ENCODE peak calls at places on chromosomes 7 and 10, in four cellular contexts. B, R, K and J are unnamed samples.

GRCh38 chr7:1403844-1404404 is 55.3 kb downstream of the MICALL2 start:
- DNase-seq in B (no peak), R (no peak), K (peak), J (no peak)

GRCh38 chr7:47301078-47301477 is 280.8 kb downstream of the TNS3 start:
- DNase-seq in B (no peak), R (no peak), K (no peak), J (no peak)

GRCh38 chr10:126270116-126270515 is 118.2 kb downstream of the ADAM12 start:
- DNase-seq in B (no peak), R (no peak), K (no peak), J (no peak)

GRCh38 chr10:21257919-21258318 is 267.6 kb downstream of the SKIDA1 start:
- DNase-seq in B (no peak), R (no peak), K (no peak), J (no peak)

GRCh38 chr10:663466-663751 is 26.1 kb downstream of the DIP2C start:
- DNase-seq in B (no peak), R (no peak), K (no peak), J (no peak)

GRCh38 chr10:78909268-78909667 is 159.5 kb upstream of the ZMIZ1 start:
- DNase-seq in B (no peak), R (no peak), K (no peak), J (no peak)

GRCh38 chr7:49398730-49399129 is 374.7 kb upstream of the VWC2 start:
- DNase-seq in B (no peak), R (no peak), K (no peak), J (no peak)

GRCh38 chr7:64621656-64622055 is 44.3 kb upstream of the ZNF107 start:
- DNase-seq in B (no peak), R (no peak), K (no peak), J (no peak)

GRCh38 chr10:43226851-43227845 is 39.7 kb downstream of the RASGEF1A start:
- DNase-seq in B (no peak), R (no peak), K (no peak), J (no peak)

GRCh38 chr7:91083855-91084644 is 180.2 kb upstream of the FZD1 start:
- DNase-seq in B (no peak), R (no peak), K (no peak), J (no peak)

GRCh38 chr7:7702826-7703225 is 15.6 kb downstream of the RPA3 start:
- DNase-seq in B (peak), R (no peak), K (no peak), J (no peak)

GRCh38 chr7:78438433-78438832 is 639.9 kb downstream of the PHTF2 start:
- DNase-seq in B (no peak), R (no peak), K (no peak), J (no peak)

GRCh38 chr7:141300816-141301215 is 227.0 kb downstream of the TMEM178B start:
- DNase-seq in B (no peak), R (no peak), K (no peak), J (no peak)

GRCh38 chr10:103793429-103793828 is 61.9 kb downstream of the SH3PXD2A start:
- DNase-seq in B (peak), R (no peak), K (no peak), J (no peak)

GRCh38 chr10:34581871-34582532 is 233.1 kb downstream of the PARD3 start:
- DNase-seq in B (no peak), R (no peak), K (no peak), J (no peak)

GRCh38 chr7:106618480-106618879 is 42.5 kb downstream of the CCDC71L start:
- DNase-seq in B (no peak), R (no peak), K (no peak), J (no peak)

GRCh38 chr7:45484094-45484493 is 90.1 kb upstream of the ADCY1 start:
- DNase-seq in B (no peak), R (no peak), K (no peak), J (no peak)

GRCh38 chr7:43653466-43653865 is 70.6 kb downstream of the STK17A start:
- DNase-seq in B (no peak), R (no peak), K (no peak), J (no peak)

GRCh38 chr10:22712959-22713852 is 1.2 kb downstream of the PIP4K2A start:
- DNase-seq in B (peak), R (no peak), K (peak), J (no peak)

GRCh38 chr7:88758355-88759215 is 915 bp upstream of the ZNF804B start:
- DNase-seq in B (no peak), R (no peak), K (peak), J (peak)

GRCh38 chr10:6542999-6543430 is 37.1 kb downstream of the PRKCQ start:
- DNase-seq in B (peak), R (no peak), K (no peak), J (no peak)

GRCh38 chr10:62681211-62681940 is 123.1 kb upstream of the ADO start:
- DNase-seq in B (peak), R (no peak), K (no peak), J (peak)

GRCh38 chr7:68629-69028 is 123.7 kb upstream of the FAM20C start:
- DNase-seq in B (no peak), R (no peak), K (no peak), J (no peak)

GRCh38 chr10:16520900-16521299 is 779 bp downstream of the C1QL3 start:
- DNase-seq in B (no peak), R (no peak), K (no peak), J (peak)

GRCh38 chr10:16521311-16522016 is at the start of gene C1QL3:
- DNase-seq in B (no peak), R (no peak), K (no peak), J (peak)

GRCh38 chr10:16519250-16519907 is 2.3 kb downstream of the C1QL3 start:
- DNase-seq in B (no peak), R (no peak), K (no peak), J (peak)

GRCh38 chr10:16519908-16520861 is 1.5 kb downstream of the C1QL3 start:
- DNase-seq in B (no peak), R (no peak), K (no peak), J (no peak)

DNA sequence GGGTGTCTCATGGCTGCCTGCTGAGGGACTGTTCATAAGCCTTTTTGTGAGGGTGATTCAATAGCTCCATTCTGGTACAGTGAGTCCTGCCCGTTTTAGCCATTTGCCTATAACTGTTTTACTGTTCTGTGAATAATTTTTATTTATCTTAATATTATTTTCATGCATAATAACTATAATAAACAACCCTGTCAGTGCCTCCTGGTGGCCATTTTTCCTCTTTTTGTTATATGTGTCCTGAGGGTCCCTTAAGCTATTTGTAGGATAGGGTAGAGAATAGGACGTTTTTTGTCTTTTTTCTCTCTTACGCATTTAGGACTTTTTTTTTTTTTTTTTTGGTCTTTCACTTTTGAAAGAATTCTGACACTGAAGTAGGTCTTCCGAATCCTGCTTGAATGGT is 2.9 kb downstream of the C1QL3 start:
- DNase-seq in B (no peak), R (no peak), K (no peak), J (no peak)
- H2AFZ ChIP-seq in B (no peak), R (no peak), K (no peak), J (no peak)

DNA sequence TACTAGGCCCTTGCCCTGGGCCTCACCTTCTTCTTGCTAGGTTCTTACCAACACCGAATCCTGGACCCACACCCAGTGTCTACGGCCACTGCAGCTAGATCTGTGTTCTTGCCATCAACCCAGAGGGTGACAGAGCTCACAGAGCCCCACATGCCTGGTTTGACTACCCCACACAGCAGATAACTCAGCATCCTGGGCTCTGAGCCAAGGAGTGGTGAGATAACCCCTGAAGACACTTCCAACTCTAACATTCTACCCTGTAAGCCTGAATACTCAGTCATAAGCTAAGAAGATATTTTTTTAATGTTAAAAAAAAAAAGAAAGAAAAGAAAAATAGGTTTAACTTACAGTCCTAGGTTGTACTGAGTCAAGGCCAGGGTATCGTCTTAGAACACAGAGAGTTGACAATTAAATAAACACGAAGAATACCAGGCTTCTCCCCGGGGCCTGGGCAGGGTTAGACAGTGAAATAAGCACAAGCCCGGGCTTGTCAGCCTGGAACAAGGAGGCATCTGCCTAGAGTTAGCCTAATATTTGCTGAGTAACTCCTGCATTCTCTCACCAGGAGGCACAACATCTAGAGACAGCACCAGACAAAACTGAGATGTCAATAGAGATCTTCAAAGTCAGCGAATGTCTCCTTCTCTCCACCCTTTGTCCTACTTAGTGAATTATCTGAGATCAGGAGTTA is 556.5 kb upstream of the LRRN3 start:
- DNase-seq in B (peak), R (no peak), K (no peak), J (no peak)
- H2AFZ ChIP-seq in B (peak), R (peak), K (peak), J (peak)

DNA sequence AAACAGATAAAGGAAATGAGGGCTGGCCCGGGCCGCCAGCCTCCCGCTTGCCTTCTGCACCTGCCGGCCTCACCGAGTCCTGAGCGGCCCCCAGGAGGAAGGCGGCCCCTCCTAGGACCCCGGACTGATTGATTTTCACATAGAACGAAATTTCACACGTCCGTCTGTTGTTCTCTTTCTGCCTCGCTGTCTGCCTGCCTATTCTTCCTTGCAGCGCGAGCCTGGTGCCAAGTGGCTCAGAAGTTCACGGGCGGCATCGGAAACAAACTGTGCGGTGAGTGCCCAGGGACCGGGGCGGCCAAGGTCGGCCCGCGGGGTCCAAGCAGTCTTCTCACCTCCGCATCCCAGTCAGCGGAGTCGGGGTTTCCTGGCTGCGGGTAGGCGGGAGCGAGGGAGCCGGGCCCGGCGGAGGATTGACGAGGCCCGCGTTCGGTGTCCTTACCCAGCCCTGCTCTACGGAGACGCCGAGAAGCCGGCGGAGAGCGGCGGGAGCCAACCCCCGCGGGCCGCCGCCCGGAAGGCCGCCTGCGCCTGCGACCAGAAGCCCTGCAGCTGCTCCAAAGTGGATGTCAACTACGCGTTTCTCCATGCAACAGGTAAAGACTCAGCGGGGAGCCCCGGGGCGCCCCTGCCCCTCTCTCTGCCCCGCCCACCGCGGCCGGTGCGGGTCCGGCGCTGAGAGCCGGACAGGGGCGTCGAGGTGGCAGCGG is 977 bp downstream of the GAD2 start:
- DNase-seq in B (no peak), R (no peak), K (no peak), J (peak)
- H2AFZ ChIP-seq in B (no peak), R (no peak), K (peak), J (peak)

GRCh38 chr7:142603870-142604448 is 145.3 kb upstream of the PRSS1 start:
- DNase-seq in B (peak), R (peak), K (peak), J (no peak)
- H2AFZ ChIP-seq in B (no peak), R (peak), K (no peak), J (no peak)

GRCh38 chr7:155885162-155886160 is 73.2 kb upstream of the SHH start:
- DNase-seq in B (no peak), R (no peak), K (peak), J (no peak)

GRCh38 chr7:155882596-155882995 is 70.3 kb upstream of the SHH start:
- DNase-seq in B (no peak), R (no peak), K (no peak), J (no peak)

GRCh38 chr7:155886391-155887173 is 74.3 kb upstream of the SHH start:
- DNase-seq in B (no peak), R (no peak), K (no peak), J (no peak)

GRCh38 chr7:155883491-155884224 is 71.4 kb upstream of the SHH start:
- DNase-seq in B (no peak), R (no peak), K (no peak), J (no peak)

GRCh38 chr7:155884225-155885161 is 72.2 kb upstream of the SHH start:
- DNase-seq in B (no peak), R (no peak), K (no peak), J (no peak)
- H2AFZ ChIP-seq in B (no peak), R (no peak), K (peak), J (no peak)